ENCODE peak calls at places on chromosome 18, in four cellular contexts. L, S, J and Z are unnamed samples.

GRCh38 chr18:36378194-36378593 is 80.7 kb downstream of the FHOD3 start:
- DNase-seq in L (no peak), S (no peak), J (no peak), Z (no peak)

GRCh38 chr18:76821356-76821874 is 942 bp upstream of the ZNF236 start:
- DNase-seq in L (no peak), S (no peak), J (no peak), Z (no peak)

GRCh38 chr18:74288041-74288440 is 3.7 kb downstream of the CYB5A start:
- DNase-seq in L (no peak), S (no peak), J (no peak), Z (no peak)

GRCh38 chr18:9732031-9732430 is 23.9 kb downstream of the RAB31 start:
- DNase-seq in L (no peak), S (no peak), J (no peak), Z (no peak)

GRCh38 chr18:59056706-59057492 is 82.8 kb upstream of the SEC11C start:
- DNase-seq in L (peak; percentile 75), S (no peak), J (peak; percentile 92), Z (peak; percentile 56)

GRCh38 chr18:52499646-52500045 is 159.6 kb downstream of the DCC start:
- DNase-seq in L (no peak), S (no peak), J (no peak), Z (no peak)

GRCh38 chr18:79853993-79854364 is 56.2 kb downstream of the KCNG2 start:
- DNase-seq in L (no peak), S (no peak), J (no peak), Z (no peak)

GRCh38 chr18:80200171-80200931 is 47.0 kb downstream of the PARD6G start:
- DNase-seq in L (peak; percentile 10), S (no peak), J (peak; percentile 55), Z (no peak)

GRCh38 chr18:58316943-58317342 is 272.9 kb downstream of the NEDD4L start:
- DNase-seq in L (no peak), S (no peak), J (no peak), Z (no peak)

GRCh38 chr18:40006553-40007073 is 1948.4 kb upstream of the PIK3C3 start:
- DNase-seq in L (no peak), S (no peak), J (peak; percentile 41), Z (no peak)

GRCh38 chr18:48032876-48033769 is 102.7 kb upstream of the SMAD2 start:
- DNase-seq in L (peak; percentile 54), S (peak; percentile 23), J (no peak), Z (peak; percentile 6)

GRCh38 chr18:58385472-58385871 is 243.4 kb downstream of the ALPK2 start:
- DNase-seq in L (no peak), S (no peak), J (no peak), Z (no peak)

GRCh38 chr18:9951022-9951859 is 37.4 kb downstream of the VAPA start:
- DNase-seq in L (peak; percentile 80), S (no peak), J (peak; percentile 83), Z (no peak)

GRCh38 chr18:60978338-60978737 is 354.9 kb upstream of the CDH20 start:
- DNase-seq in L (peak; percentile 69), S (peak; percentile 14), J (peak; percentile 12), Z (no peak)

GRCh38 chr18:28757466-28758008 is 580.6 kb upstream of the CDH2 start:
- DNase-seq in L (no peak), S (no peak), J (no peak), Z (no peak)

GRCh38 chr18:8460748-8461147 is 148.5 kb upstream of the RAB12 start:
- DNase-seq in L (no peak), S (no peak), J (no peak), Z (no peak)

GRCh38 chr18:34222396-34223163 is 2.1 kb downstream of the NOL4 start:
- DNase-seq in L (no peak), S (no peak), J (peak; percentile 79), Z (no peak)

GRCh38 chr18:4677006-4677405 is 221.9 kb upstream of the DLGAP1 start:
- DNase-seq in L (no peak), S (no peak), J (no peak), Z (no peak)

GRCh38 chr18:23982154-23983071 is 32.1 kb upstream of the TTC39C start:
- DNase-seq in L (peak; percentile 81), S (peak; percentile 38), J (peak; percentile 17), Z (no peak)

GRCh38 chr18:36539674-36540073 is 242.2 kb downstream of the FHOD3 start:
- DNase-seq in L (peak; percentile 33), S (peak; percentile 8), J (no peak), Z (no peak)

GRCh38 chr18:62037989-62038778 is 145.4 kb upstream of the RNF152 start:
- DNase-seq in L (peak; percentile 74), S (no peak), J (no peak), Z (no peak)

GRCh38 chr18:6781179-6781714 is 51.7 kb downstream of the ARHGAP28 start:
- DNase-seq in L (no peak), S (no peak), J (no peak), Z (no peak)

GRCh38 chr18:74241970-74242369 is 49.8 kb downstream of the CYB5A start:
- DNase-seq in L (no peak), S (no peak), J (no peak), Z (no peak)

GRCh38 chr18:25614168-25614567 is 262.2 kb upstream of the ZNF521 start:
- DNase-seq in L (no peak), S (no peak), J (peak; percentile 52), Z (no peak)

GRCh38 chr18:10329116-10329515 is 125.3 kb upstream of the APCDD1 start:
- DNase-seq in L (no peak), S (no peak), J (no peak), Z (no peak)

GRCh38 chr18:78895207-78896001 is 84.2 kb upstream of the SALL3 start:
- DNase-seq in L (no peak), S (no peak), J (no peak), Z (no peak)

GRCh38 chr18:75408554-75409506 is 18.7 kb downstream of the SMIM21 start:
- DNase-seq in L (peak; percentile 87), S (peak; percentile 97), J (no peak), Z (no peak)

GRCh38 chr18:35099911-35100310 is 58.7 kb downstream of the MAPRE2 start:
- DNase-seq in L (no peak), S (no peak), J (no peak), Z (no peak)

GRCh38 chr18:21997207-21998143 is 171.9 kb upstream of the GATA6 start:
- DNase-seq in L (peak; percentile 74), S (no peak), J (peak; percentile 78), Z (no peak)

DNA sequence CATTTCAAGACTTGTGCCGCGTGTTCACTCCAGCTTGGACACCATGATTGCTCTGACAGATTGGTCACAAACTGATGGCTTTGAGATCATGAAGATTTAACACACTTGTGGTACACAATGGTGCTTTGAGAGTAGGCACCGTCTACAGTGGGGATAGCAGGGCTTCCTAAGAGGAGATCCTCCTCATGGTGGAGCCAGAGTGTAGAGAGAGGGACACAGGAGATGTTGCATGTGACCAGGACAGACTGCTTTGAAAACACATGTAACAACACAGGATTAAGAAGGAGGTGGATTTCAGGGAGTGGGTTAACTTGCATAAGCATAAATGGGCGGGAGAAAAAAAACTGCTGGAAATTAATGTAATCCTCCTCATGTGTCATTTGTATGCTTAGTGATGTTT is 95.7 kb upstream of the LINC00305 start:
- DNase-seq in L (no peak), S (no peak), J (peak; percentile 35), Z (no peak)
- TF ChIP-seq CTCF in L (no peak), S (no peak), J (peak; percentile 76), Z (no peak)

GRCh38 chr18:55404811-55405654 is 183.0 kb downstream of the TCF4 start:
- DNase-seq in L (peak; percentile 84), S (no peak), J (no peak), Z (no peak)

GRCh38 chr18:55404136-55404810 is 183.7 kb downstream of the TCF4 start:
- DNase-seq in L (no peak), S (no peak), J (no peak), Z (no peak)

GRCh38 chr18:55407191-55407590 is 180.8 kb downstream of the TCF4 start:
- DNase-seq in L (no peak), S (no peak), J (no peak), Z (no peak)

GRCh38 chr18:55406374-55407045 is 181.5 kb downstream of the TCF4 start:
- DNase-seq in L (no peak), S (no peak), J (no peak), Z (no peak)

GRCh38 chr18:55405655-55406373 is 182.2 kb downstream of the TCF4 start:
- DNase-seq in L (peak; percentile 98), S (peak; percentile 88), J (no peak), Z (no peak)
- TF ChIP-seq CTCF in L (peak; percentile 21), S (peak; percentile 26), J (no peak), Z (no peak)

GRCh38 chr18:55997156-55997561 is 409.2 kb upstream of the TCF4 start:
- DNase-seq in L (peak; percentile 37), S (no peak), J (peak; percentile 22), Z (no peak)
- TF ChIP-seq CTCF in L (no peak), S (peak; percentile 10), J (no peak), Z (no peak)

GRCh38 chr18:26621161-26622026 is 73.0 kb upstream of the KCTD1 start:
- DNase-seq in L (peak; percentile 56), S (no peak), J (peak; percentile 81), Z (peak; percentile 52)
- TF ChIP-seq CTCF in L (peak; percentile 74), S (peak; percentile 40), J (peak; percentile 88), Z (peak; percentile 88)

GRCh38 chr18:37540424-37541121 is 25.0 kb downstream of the CELF4 start:
- DNase-seq in L (no peak), S (no peak), J (no peak), Z (no peak)
- TF ChIP-seq CTCF in L (no peak), S (no peak), J (no peak), Z (no peak)